ENCODE peak calls at places on chromosomes 6 and 20, in seven cellular contexts. One of them, this sample, is unnamed.

GRCh38 chr6:9002833-9003232 is 567.5 kb upstream of the SLC35B3 start:
- DNase-seq in heart left ventricle: no peak
- DNase-seq in esophagus squamous epithelium: no peak
- DNase-seq in small intestine: no peak
- DNase-seq in A549: no peak
- DNase-seq in CD8-positive, alpha-beta memory T cell: no peak
- DNase-seq in hepatocyte: no peak
- DNase-seq in this sample: no peak

GRCh38 chr20:31538327-31538726 is 24.1 kb downstream of the HM13 start:
- DNase-seq in small intestine: no peak
- DNase-seq in hepatocyte: no peak
- DNase-seq in CD8-positive, alpha-beta memory T cell: no peak
- DNase-seq in heart left ventricle: no peak
- DNase-seq in esophagus squamous epithelium: no peak
- DNase-seq in A549: no peak
- DNase-seq in this sample: no peak

GRCh38 chr6:29466241-29466640 is 9.3 kb downstream of the OR2H1 start:
- DNase-seq in hepatocyte: no peak
- DNase-seq in CD8-positive, alpha-beta memory T cell: no peak
- DNase-seq in heart left ventricle: no peak
- DNase-seq in A549: no peak
- DNase-seq in esophagus squamous epithelium: no peak
- DNase-seq in small intestine: no peak
- DNase-seq in this sample: no peak

GRCh38 chr20:38706482-38706881 is 17.8 kb upstream of the SLC32A1 start:
- DNase-seq in CD8-positive, alpha-beta memory T cell: no peak
- DNase-seq in A549: no peak
- DNase-seq in hepatocyte: no peak
- DNase-seq in esophagus squamous epithelium: no peak
- DNase-seq in small intestine: no peak
- DNase-seq in heart left ventricle: no peak
- DNase-seq in this sample: no peak

GRCh38 chr6:70886661-70887060 is 70.2 kb downstream of the B3GAT2 start:
- DNase-seq in CD8-positive, alpha-beta memory T cell: no peak
- DNase-seq in A549: no peak
- DNase-seq in hepatocyte: no peak
- DNase-seq in esophagus squamous epithelium: no peak
- DNase-seq in heart left ventricle: no peak
- DNase-seq in small intestine: peak; percentile 65
- DNase-seq in this sample: no peak

GRCh38 chr6:51350308-51350904 is 531.7 kb downstream of the TFAP2B start:
- DNase-seq in heart left ventricle: no peak
- DNase-seq in A549: no peak
- DNase-seq in CD8-positive, alpha-beta memory T cell: no peak
- DNase-seq in small intestine: no peak
- DNase-seq in esophagus squamous epithelium: no peak
- DNase-seq in hepatocyte: peak; percentile 10
- DNase-seq in this sample: no peak

GRCh38 chr6:157603971-157604370 is 219.1 kb upstream of the SNX9 start:
- DNase-seq in hepatocyte: no peak
- DNase-seq in A549: no peak
- DNase-seq in CD8-positive, alpha-beta memory T cell: no peak
- DNase-seq in heart left ventricle: no peak
- DNase-seq in small intestine: no peak
- DNase-seq in esophagus squamous epithelium: no peak
- DNase-seq in this sample: no peak

GRCh38 chr6:43840490-43841218 is 70.6 kb downstream of the VEGFA start:
- DNase-seq in A549: no peak
- DNase-seq in CD8-positive, alpha-beta memory T cell: no peak
- DNase-seq in esophagus squamous epithelium: no peak
- DNase-seq in small intestine: no peak
- DNase-seq in heart left ventricle: no peak
- DNase-seq in hepatocyte: no peak
- DNase-seq in this sample: no peak

GRCh38 chr20:31764641-31765305 is 25.7 kb downstream of the TPX2 start:
- DNase-seq in hepatocyte: no peak
- DNase-seq in CD8-positive, alpha-beta memory T cell: no peak
- DNase-seq in A549: no peak
- DNase-seq in esophagus squamous epithelium: no peak
- DNase-seq in heart left ventricle: no peak
- DNase-seq in small intestine: no peak
- DNase-seq in this sample: no peak

GRCh38 chr20:33709398-33709797 is 10.7 kb downstream of the PXMP4 start:
- DNase-seq in A549: no peak
- DNase-seq in heart left ventricle: no peak
- DNase-seq in hepatocyte: no peak
- DNase-seq in esophagus squamous epithelium: no peak
- DNase-seq in small intestine: peak; percentile 25
- DNase-seq in CD8-positive, alpha-beta memory T cell: no peak
- DNase-seq in this sample: no peak

GRCh38 chr20:49245921-49246740 is 26.9 kb downstream of the DDX27 start:
- DNase-seq in heart left ventricle: peak; percentile 26
- DNase-seq in small intestine: peak; percentile 46
- DNase-seq in CD8-positive, alpha-beta memory T cell: peak; percentile 13
- DNase-seq in A549: peak; percentile 73
- DNase-seq in hepatocyte: peak; percentile 55
- DNase-seq in esophagus squamous epithelium: no peak
- DNase-seq in this sample: no peak

GRCh38 chr20:59779656-59780380 is 153.6 kb downstream of the SYCP2 start:
- DNase-seq in A549: no peak
- DNase-seq in heart left ventricle: no peak
- DNase-seq in hepatocyte: no peak
- DNase-seq in esophagus squamous epithelium: no peak
- DNase-seq in CD8-positive, alpha-beta memory T cell: no peak
- DNase-seq in small intestine: no peak
- DNase-seq in this sample: no peak

GRCh38 chr6:2478200-2478599 is 232.8 kb upstream of the GMDS start:
- DNase-seq in esophagus squamous epithelium: no peak
- DNase-seq in hepatocyte: no peak
- DNase-seq in heart left ventricle: no peak
- DNase-seq in small intestine: no peak
- DNase-seq in A549: no peak
- DNase-seq in CD8-positive, alpha-beta memory T cell: no peak
- DNase-seq in this sample: no peak

GRCh38 chr6:143692696-143693095 is 14.9 kb downstream of the PHACTR2 start:
- DNase-seq in heart left ventricle: no peak
- DNase-seq in esophagus squamous epithelium: no peak
- DNase-seq in small intestine: peak; percentile 82
- DNase-seq in CD8-positive, alpha-beta memory T cell: no peak
- DNase-seq in A549: no peak
- DNase-seq in hepatocyte: peak; percentile 32
- DNase-seq in this sample: no peak

GRCh38 chr6:31575335-31575901 is at the start of gene TNF:
- DNase-seq in small intestine: peak; percentile 42
- DNase-seq in A549: no peak
- DNase-seq in esophagus squamous epithelium: no peak
- DNase-seq in hepatocyte: no peak
- DNase-seq in heart left ventricle: peak; percentile 66
- DNase-seq in CD8-positive, alpha-beta memory T cell: peak; percentile 66
- DNase-seq in this sample: no peak

GRCh38 chr6:72246926-72247325 is 360.6 kb downstream of the RIMS1 start:
- DNase-seq in hepatocyte: peak; percentile 5
- DNase-seq in CD8-positive, alpha-beta memory T cell: no peak
- DNase-seq in heart left ventricle: no peak
- DNase-seq in esophagus squamous epithelium: no peak
- DNase-seq in small intestine: no peak
- DNase-seq in A549: no peak
- DNase-seq in this sample: no peak
- H3K4me1 ChIP-seq in hepatocyte: no peaks in the 10 kb centered on the region
- H3K4me1 ChIP-seq in CD8-positive, alpha-beta memory T cell: no peaks in the 10 kb centered on the region
- H3K4me1 ChIP-seq in heart left ventricle: no peaks in the 10 kb centered on the region
- H3K4me1 ChIP-seq in esophagus squamous epithelium: no peaks in the 10 kb centered on the region
- H3K4me1 ChIP-seq in small intestine: no peaks in the 10 kb centered on the region
- H3K4me1 ChIP-seq in A549: no peaks in the 10 kb centered on the region
- H3K4me1 ChIP-seq in this sample: no peaks in the 10 kb centered on the region

DNA sequence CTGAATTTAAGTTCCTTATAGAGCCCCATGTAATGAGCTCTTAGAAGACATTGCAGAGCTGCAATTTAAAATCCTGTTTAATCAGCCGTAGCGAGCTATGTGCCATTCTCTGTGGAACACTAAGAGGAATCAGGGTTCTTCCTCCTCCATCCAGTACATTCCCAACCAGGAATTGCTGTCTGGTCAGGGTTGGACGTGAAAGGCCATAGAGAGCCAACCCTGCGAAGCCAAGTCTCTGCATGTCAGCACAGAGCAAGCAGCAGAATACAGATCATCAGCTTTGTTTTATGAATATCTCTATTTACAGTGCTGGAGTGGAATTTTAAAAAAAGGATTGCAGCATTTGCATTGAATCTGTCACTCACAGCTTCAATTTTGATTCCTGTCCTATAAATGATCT is 366.0 kb downstream of the LAMA2 start:
- DNase-seq in esophagus squamous epithelium: no peak
- DNase-seq in heart left ventricle: no peak
- DNase-seq in A549: no peak
- DNase-seq in CD8-positive, alpha-beta memory T cell: no peak
- DNase-seq in small intestine: no peak
- DNase-seq in hepatocyte: no peak
- DNase-seq in this sample: no peak
- H3K27ac ChIP-seq in esophagus squamous epithelium: no peak overlapping the region
- H3K27ac ChIP-seq in heart left ventricle: no peak overlapping the region
- H3K27ac ChIP-seq in A549: no peak overlapping the region
- H3K27ac ChIP-seq in CD8-positive, alpha-beta memory T cell: no peak overlapping the region
- H3K27ac ChIP-seq in small intestine: no peak overlapping the region
- H3K27ac ChIP-seq in hepatocyte: no peak overlapping the region
- H3K27ac ChIP-seq in this sample: no peak overlapping the region

GRCh38 chr20:50633361-50633760 is 58.0 kb downstream of the RIPOR3 start:
- DNase-seq in hepatocyte: no peak
- DNase-seq in small intestine: no peak
- DNase-seq in heart left ventricle: no peak
- DNase-seq in CD8-positive, alpha-beta memory T cell: no peak
- DNase-seq in esophagus squamous epithelium: no peak
- DNase-seq in A549: no peak
- DNase-seq in this sample: no peak

GRCh38 chr20:50635014-50635557 is 56.3 kb downstream of the RIPOR3 start:
- DNase-seq in heart left ventricle: no peak
- DNase-seq in esophagus squamous epithelium: no peak
- DNase-seq in A549: no peak
- DNase-seq in CD8-positive, alpha-beta memory T cell: no peak
- DNase-seq in hepatocyte: no peak
- DNase-seq in small intestine: no peak
- DNase-seq in this sample: no peak

GRCh38 chr20:50634191-50634590 is 57.2 kb downstream of the RIPOR3 start:
- DNase-seq in esophagus squamous epithelium: no peak
- DNase-seq in A549: no peak
- DNase-seq in small intestine: no peak
- DNase-seq in hepatocyte: no peak
- DNase-seq in heart left ventricle: no peak
- DNase-seq in CD8-positive, alpha-beta memory T cell: no peak
- DNase-seq in this sample: no peak

GRCh38 chr20:50636601-50637539 is 54.5 kb downstream of the RIPOR3 start:
- DNase-seq in A549: no peak
- DNase-seq in hepatocyte: peak; percentile 44
- DNase-seq in small intestine: no peak
- DNase-seq in heart left ventricle: no peak
- DNase-seq in CD8-positive, alpha-beta memory T cell: no peak
- DNase-seq in esophagus squamous epithelium: no peak
- DNase-seq in this sample: no peak

GRCh38 chr20:50635676-50636600 is 55.4 kb downstream of the RIPOR3 start:
- DNase-seq in heart left ventricle: peak; percentile 74
- DNase-seq in A549: peak; percentile 85
- DNase-seq in hepatocyte: peak; percentile 90
- DNase-seq in esophagus squamous epithelium: no peak
- DNase-seq in CD8-positive, alpha-beta memory T cell: peak; percentile 27
- DNase-seq in small intestine: peak; percentile 53
- DNase-seq in this sample: peak; percentile 83
- H3K4me3 ChIP-seq in heart left ventricle: no peak overlapping the region
- H3K4me3 ChIP-seq in A549: peak overlapping the region; percentile 37
- H3K4me3 ChIP-seq in hepatocyte: no peak overlapping the region
- H3K4me3 ChIP-seq in esophagus squamous epithelium: no peak overlapping the region
- H3K4me3 ChIP-seq in CD8-positive, alpha-beta memory T cell: no peak overlapping the region
- H3K4me3 ChIP-seq in small intestine: no peak overlapping the region
- H3K4me3 ChIP-seq in this sample: peak overlapping the region; percentile 19

DNA sequence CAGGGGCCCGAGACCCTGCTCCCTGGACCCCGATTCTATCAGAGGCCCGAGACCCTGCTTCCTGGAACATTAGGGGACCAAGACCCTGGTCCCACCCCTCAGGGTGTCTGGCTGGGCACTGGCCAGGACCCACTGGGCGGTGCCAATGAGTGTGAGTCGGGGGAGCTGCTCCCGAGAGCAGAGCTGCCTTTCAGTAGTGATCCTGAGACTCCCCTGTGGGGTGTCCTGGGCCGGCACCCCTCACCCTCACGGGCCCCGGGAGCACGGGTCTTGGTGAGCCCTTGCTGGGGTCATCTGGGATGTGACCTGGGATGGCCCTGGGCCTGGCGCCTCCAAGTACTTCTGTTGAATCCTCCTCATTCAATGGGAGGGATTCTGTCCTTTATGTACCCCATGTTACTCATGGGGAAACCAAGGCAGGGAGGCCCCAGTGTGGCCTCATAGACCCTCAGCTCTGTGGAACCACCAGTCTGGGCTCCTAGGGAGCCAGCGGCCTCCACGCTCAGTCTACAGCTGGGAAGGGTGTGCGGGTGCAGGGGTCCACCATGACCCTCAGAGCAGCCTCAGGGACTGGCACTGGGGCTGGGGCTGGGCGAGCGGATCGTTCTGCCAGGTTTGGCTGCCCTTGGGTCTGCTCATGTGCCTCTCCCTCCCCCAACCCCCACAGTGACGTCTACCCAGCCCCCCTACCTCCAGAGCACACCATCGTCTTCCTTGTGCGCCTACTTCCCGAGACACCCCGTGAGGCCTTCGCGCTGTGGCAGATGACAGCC is 25.6 kb downstream of the COL20A1 start:
- DNase-seq in A549: no peak
- DNase-seq in heart left ventricle: no peak
- DNase-seq in small intestine: no peak
- DNase-seq in CD8-positive, alpha-beta memory T cell: no peak
- DNase-seq in hepatocyte: no peak
- DNase-seq in esophagus squamous epithelium: no peak
- DNase-seq in this sample: peak; percentile 38
- H3K4me1 ChIP-seq in A549: peaks cover 9% of the 10 kb centered on the region
- H3K4me1 ChIP-seq in heart left ventricle: no peaks in the 10 kb centered on the region
- H3K4me1 ChIP-seq in small intestine: no peaks in the 10 kb centered on the region
- H3K4me1 ChIP-seq in CD8-positive, alpha-beta memory T cell: no peaks in the 10 kb centered on the region
- H3K4me1 ChIP-seq in hepatocyte: no peaks in the 10 kb centered on the region
- H3K4me1 ChIP-seq in esophagus squamous epithelium: no peaks in the 10 kb centered on the region
- H3K4me1 ChIP-seq in this sample: no peaks in the 10 kb centered on the region

GRCh38 chr20:18588554-18589043 is 745 bp downstream of the DTD1 start:
- DNase-seq in hepatocyte: no peak
- DNase-seq in CD8-positive, alpha-beta memory T cell: no peak
- DNase-seq in A549: no peak
- DNase-seq in small intestine: no peak
- DNase-seq in heart left ventricle: no peak
- DNase-seq in esophagus squamous epithelium: no peak
- DNase-seq in this sample: no peak
- H3K27ac ChIP-seq in hepatocyte: peak overlapping the region; percentile 64
- H3K27ac ChIP-seq in CD8-positive, alpha-beta memory T cell: peak overlapping the region; percentile 86
- H3K27ac ChIP-seq in A549: peak overlapping the region; percentile 94
- H3K27ac ChIP-seq in small intestine: peak overlapping the region; percentile 82
- H3K27ac ChIP-seq in heart left ventricle: peak overlapping the region; percentile 79
- H3K27ac ChIP-seq in esophagus squamous epithelium: peak overlapping the region; percentile 88
- H3K27ac ChIP-seq in this sample: peak overlapping the region; percentile 54

DNA sequence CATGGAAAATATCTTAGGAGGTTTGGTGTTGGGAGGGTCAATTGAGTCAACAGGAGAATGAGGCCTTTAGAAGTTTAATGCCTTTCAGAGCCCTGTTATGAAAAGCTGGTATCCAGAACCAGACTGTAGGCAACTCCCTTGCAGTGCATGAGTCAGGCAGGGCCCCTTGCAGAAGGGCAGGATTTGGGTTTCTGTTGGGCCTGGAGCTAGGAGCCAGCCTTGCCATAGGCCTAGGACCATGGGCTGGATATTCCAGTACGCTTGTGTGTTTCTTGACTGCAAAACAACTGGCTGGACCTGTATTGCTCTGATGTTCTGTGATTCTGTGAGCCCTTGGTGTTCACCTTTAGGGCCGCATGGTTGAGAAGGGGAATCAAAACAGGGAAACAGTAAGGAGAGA is 350.9 kb upstream of the PRND start:
- DNase-seq in A549: no peak
- DNase-seq in small intestine: no peak
- DNase-seq in hepatocyte: no peak
- DNase-seq in heart left ventricle: no peak
- DNase-seq in CD8-positive, alpha-beta memory T cell: no peak
- DNase-seq in esophagus squamous epithelium: no peak
- DNase-seq in this sample: no peak
- H3K4me3 ChIP-seq in A549: no peak overlapping the region
- H3K4me3 ChIP-seq in small intestine: no peak overlapping the region
- H3K4me3 ChIP-seq in hepatocyte: no peak overlapping the region
- H3K4me3 ChIP-seq in heart left ventricle: no peak overlapping the region
- H3K4me3 ChIP-seq in CD8-positive, alpha-beta memory T cell: no peak overlapping the region
- H3K4me3 ChIP-seq in esophagus squamous epithelium: no peak overlapping the region
- H3K4me3 ChIP-seq in this sample: no peak overlapping the region

This sample was measured in pancreas.